ENCODE peak calls at places on chromosome 12, in six cellular contexts. A, V, C, K, F and W are unnamed samples.
A peak's percentile ranks its signal among the peaks of the same experiment; 100 is the strongest.

GRCh38 chr12:69824956-69825355 is at the start of gene MYRFL:
- DNase-seq in A (no peak), V (no peak), C (no peak), K (no peak), F (no peak), W (no peak)

GRCh38 chr12:81021834-81022233 is 56.0 kb upstream of the ACSS3 start:
- DNase-seq in A (no peak), V (peak; percentile 52), C (no peak), K (no peak), F (no peak), W (no peak)

GRCh38 chr12:96392397-96392796 is 7.8 kb downstream of the CDK17 start:
- DNase-seq in A (no peak), V (no peak), C (no peak), K (no peak), F (no peak), W (no peak)

GRCh38 chr12:52819731-52820510 is 6.0 kb upstream of the KRT4 start:
- DNase-seq in A (no peak), V (no peak), C (no peak), K (no peak), F (no peak), W (no peak)

GRCh38 chr12:47964102-47964723 is 817 bp downstream of the TMEM106C start:
- DNase-seq in A (peak; percentile 81), V (no peak), C (peak; percentile 23), K (peak; percentile 51), F (no peak), W (peak; percentile 65)

GRCh38 chr12:129819391-129819790 is 84.4 kb downstream of the TMEM132D start:
- DNase-seq in A (peak; percentile 35), V (no peak), C (no peak), K (no peak), F (no peak), W (no peak)

GRCh38 chr12:57756406-57757341 is 1.8 kb downstream of the MARCHF9 start:
- DNase-seq in A (peak; percentile 95), V (no peak), C (peak; percentile 79), K (no peak), F (no peak), W (peak; percentile 75)

GRCh38 chr12:121718653-121719239 is 6.2 kb downstream of the TMEM120B start:
- DNase-seq in A (peak; percentile 73), V (no peak), C (no peak), K (no peak), F (no peak), W (peak; percentile 44)

GRCh38 chr12:11553871-11554533 is 95.5 kb upstream of the ETV6 start:
- DNase-seq in A (peak; percentile 86), V (peak; percentile 32), C (peak; percentile 53), K (peak; percentile 90), F (no peak), W (peak; percentile 84)

GRCh38 chr12:26287666-26288408 is 92.5 kb downstream of the SSPN start:
- DNase-seq in A (no peak), V (peak; percentile 91), C (no peak), K (no peak), F (no peak), W (no peak)

GRCh38 chr12:41589878-41590277 is 401.8 kb downstream of the PDZRN4 start:
- DNase-seq in A (no peak), V (no peak), C (no peak), K (no peak), F (no peak), W (no peak)